ENCODE peak calls at places on chromosomes 6 and 20, in ten cellular contexts. Z is psoas muscle; B is CD4-positive, alpha-beta T cell; J is H9; R is PC-9; T is heart left ventricle; C is left ventricle myocardium inferior; I is lower lobe of right lung; S is osteoblast; L is upper lobe of right lung. A is an unnamed sample. For H3K27me3, the result is how much of the 10 kb centered on the place peaks cover.

GRCh38 chr20:237918-238317 is 10.9 kb downstream of the DEFB129 start:
- DNase-seq in Z (no peak), B (no peak), J (no peak), R (no peak), T (no peak), C (no peak), I (no peak), S (no peak), L (no peak), A (no peak)

GRCh38 chr6:14001329-14002012 is 76.7 kb downstream of the RNF182 start:
- DNase-seq in Z (no peak), B (no peak), J (no peak), R (peak), T (no peak), C (no peak), I (no peak), S (peak), L (no peak), A (no peak)

GRCh38 chr20:13286052-13286451 is 65.0 kb downstream of the ISM1 start:
- DNase-seq in Z (no peak), B (no peak), J (no peak), R (no peak), T (no peak), C (no peak), I (no peak), S (no peak), L (no peak), A (no peak)

GRCh38 chr6:167706313-167707109 is 120.2 kb upstream of the AFDN start:
- DNase-seq in Z (no peak), B (peak), J (no peak), R (peak), T (no peak), C (no peak), I (no peak), S (no peak), L (peak), A (no peak)

GRCh38 chr6:148565321-148565926 is 181.4 kb upstream of the UST start:
- DNase-seq in Z (no peak), B (no peak), J (no peak), R (no peak), T (no peak), C (no peak), I (no peak), S (peak), L (no peak), A (no peak)

GRCh38 chr20:32742322-32743236 is 688 bp downstream of the COMMD7 start:
- DNase-seq in Z (no peak), B (peak), J (no peak), R (no peak), T (no peak), C (no peak), I (no peak), S (peak), L (no peak), A (no peak)

GRCh38 chr20:62583424-62583920 is 58.8 kb upstream of the SLCO4A1 start:
- DNase-seq in Z (no peak), B (no peak), J (no peak), R (no peak), T (no peak), C (no peak), I (no peak), S (no peak), L (no peak), A (no peak)

GRCh38 chr20:5001174-5002076 is at the start of gene SLC23A2:
- DNase-seq in Z (peak), B (peak), J (peak), R (peak), T (peak), C (peak), I (peak), S (peak), L (peak), A (no peak)

GRCh38 chr6:43740961-43741764 is 28.8 kb upstream of the VEGFA start:
- DNase-seq in Z (no peak), B (no peak), J (peak), R (no peak), T (no peak), C (no peak), I (no peak), S (no peak), L (peak), A (no peak)

GRCh38 chr20:21607971-21608735 is 94.3 kb upstream of the NKX2-2 start:
- DNase-seq in Z (peak), B (no peak), J (no peak), R (peak), T (no peak), C (peak), I (peak), S (no peak), L (peak), A (no peak)

GRCh38 chr6:135637701-135638100 is 140.2 kb upstream of the AHI1 start:
- DNase-seq in Z (no peak), B (no peak), J (no peak), R (no peak), T (no peak), C (no peak), I (no peak), S (no peak), L (no peak), A (no peak)

GRCh38 chr20:61285152-61285645 is 33.1 kb downstream of the CDH4 start:
- DNase-seq in Z (no peak), B (no peak), J (no peak), R (no peak), T (no peak), C (no peak), I (no peak), S (peak), L (no peak), A (no peak)

GRCh38 chr6:56370127-56370540 is 122.8 kb upstream of the COL21A1 start:
- DNase-seq in Z (peak), B (no peak), J (peak), R (peak), T (peak), C (peak), I (peak), S (no peak), L (no peak), A (no peak)

GRCh38 chr20:33524261-33524660 is 34.4 kb downstream of the CBFA2T2 start:
- DNase-seq in Z (no peak), B (no peak), J (no peak), R (no peak), T (no peak), C (no peak), I (no peak), S (no peak), L (no peak), A (no peak)

GRCh38 chr20:53387983-53388675 is 205.5 kb downstream of the ZNF217 start:
- DNase-seq in Z (no peak), B (peak), J (no peak), R (no peak), T (no peak), C (no peak), I (no peak), S (no peak), L (no peak), A (no peak)

GRCh38 chr6:23106951-23107350 is 537.6 kb downstream of the HDGFL1 start:
- DNase-seq in Z (no peak), B (no peak), J (no peak), R (no peak), T (no peak), C (no peak), I (no peak), S (no peak), L (no peak), A (no peak)

GRCh38 chr6:110946498-110946897 is 12.0 kb upstream of the GTF3C6 start:
- DNase-seq in Z (no peak), B (no peak), J (no peak), R (no peak), T (no peak), C (no peak), I (no peak), S (peak), L (no peak), A (no peak)

GRCh38 chr6:81682858-81683257 is 69.6 kb downstream of the TENT5A start:
- DNase-seq in Z (no peak), B (no peak), J (no peak), R (no peak), T (no peak), C (no peak), I (no peak), S (no peak), L (no peak), A (no peak)

GRCh38 chr20:40763646-40764295 is 74.7 kb upstream of the MAFB start:
- DNase-seq in Z (no peak), B (no peak), J (no peak), R (no peak), T (no peak), C (no peak), I (no peak), S (no peak), L (no peak), A (no peak)

GRCh38 chr6:147752686-147753418 is 244.4 kb downstream of the SAMD5 start:
- DNase-seq in Z (no peak), B (no peak), J (no peak), R (no peak), T (no peak), C (no peak), I (no peak), S (no peak), L (no peak), A (no peak)

GRCh38 chr20:33313686-33314314 is 30.8 kb downstream of the BPIFB1 start:
- DNase-seq in Z (no peak), B (no peak), J (no peak), R (no peak), T (no peak), C (no peak), I (no peak), S (peak), L (no peak), A (no peak)

GRCh38 chr6:135328136-135328535 is 147.0 kb downstream of the MYB start:
- DNase-seq in Z (no peak), B (no peak), J (no peak), R (no peak), T (no peak), C (no peak), I (no peak), S (no peak), L (no peak), A (no peak)

GRCh38 chr6:45661667-45662066 is 283.9 kb upstream of the SUPT3H start:
- DNase-seq in Z (no peak), B (no peak), J (no peak), R (no peak), T (no peak), C (no peak), I (no peak), S (peak), L (no peak), A (no peak)
- H3K27me3 ChIP-seq in Z (under half), B (under half), J (under half), R (under half), T (under half), C (half or more), I (under half), S (under half), L (under half), A (under half)

GRCh38 chr20:50130346-50130703 is 17.4 kb upstream of the UBE2V1 start:
- DNase-seq in Z (no peak), B (no peak), J (no peak), R (no peak), T (no peak), C (no peak), I (no peak), S (peak), L (no peak), A (no peak)

GRCh38 chr20:50136822-50137599 is 16.5 kb downstream of the PEDS1 start:
- DNase-seq in Z (no peak), B (no peak), J (no peak), R (no peak), T (no peak), C (no peak), I (no peak), S (no peak), L (peak), A (no peak)

GRCh38 chr20:50133041-50133440 is 20.1 kb upstream of the UBE2V1 start:
- DNase-seq in Z (peak), B (no peak), J (no peak), R (no peak), T (no peak), C (no peak), I (no peak), S (no peak), L (no peak), A (no peak)

GRCh38 chr20:50130995-50131394 is 18.0 kb upstream of the UBE2V1 start:
- DNase-seq in Z (no peak), B (no peak), J (no peak), R (no peak), T (peak), C (no peak), I (no peak), S (no peak), L (no peak), A (no peak)

DNA sequence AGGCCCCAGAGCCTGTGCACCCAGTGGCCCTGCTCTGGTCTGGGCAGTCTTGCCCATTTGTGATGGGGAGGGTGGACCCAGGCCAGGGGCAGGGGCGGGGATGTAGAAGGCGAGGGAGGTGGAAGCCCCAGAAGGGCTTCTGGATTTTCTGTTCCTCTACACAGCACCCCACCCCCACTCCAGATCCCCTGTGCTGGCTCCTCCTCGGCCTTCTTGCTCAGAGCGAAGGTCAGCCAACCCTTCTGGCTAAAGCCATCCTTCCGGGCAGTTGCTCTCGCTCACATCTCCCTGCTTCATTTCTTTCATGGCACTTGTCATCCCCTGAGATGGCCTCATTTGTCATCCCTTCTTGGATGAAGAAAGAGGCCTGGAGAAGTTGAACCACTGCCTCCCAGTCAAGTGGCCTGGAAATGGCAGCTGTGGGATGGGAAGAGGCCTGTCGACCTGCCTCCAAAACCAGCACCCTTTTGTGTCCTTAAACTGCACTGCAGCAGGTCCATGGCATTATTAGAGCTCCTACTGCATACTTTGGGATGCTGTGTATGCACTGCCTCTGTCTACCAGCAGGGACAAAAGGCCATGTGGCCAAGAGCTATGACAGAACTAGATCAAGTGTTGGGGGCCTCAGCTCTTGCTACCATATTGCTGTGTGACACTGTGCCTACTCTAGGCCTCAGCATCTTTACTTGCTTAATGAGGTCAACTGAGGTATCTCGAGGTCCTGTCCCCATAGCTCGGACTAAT is 19.9 kb downstream of the PEDS1 start:
- DNase-seq in Z (peak), B (no peak), J (no peak), R (no peak), T (no peak), C (no peak), I (no peak), S (no peak), L (no peak), A (no peak)
- TF ChIP-seq CTCF in Z (peak), B (no peak), J (peak), R (no peak), T (no peak), C (peak), I (no peak), S (peak), L (peak), A (peak)

GRCh38 chr20:25079171-25079570 is 2.8 kb downstream of the VSX1 start:
- DNase-seq in Z (no peak), B (no peak), J (no peak), R (no peak), T (no peak), C (no peak), I (no peak), S (no peak), L (no peak), A (no peak)
- H3K27me3 ChIP-seq in Z (under half), B (half or more), J (under half), R (under half), T (half or more), C (half or more), I (half or more), S (half or more), L (half or more), A (under half)

DNA sequence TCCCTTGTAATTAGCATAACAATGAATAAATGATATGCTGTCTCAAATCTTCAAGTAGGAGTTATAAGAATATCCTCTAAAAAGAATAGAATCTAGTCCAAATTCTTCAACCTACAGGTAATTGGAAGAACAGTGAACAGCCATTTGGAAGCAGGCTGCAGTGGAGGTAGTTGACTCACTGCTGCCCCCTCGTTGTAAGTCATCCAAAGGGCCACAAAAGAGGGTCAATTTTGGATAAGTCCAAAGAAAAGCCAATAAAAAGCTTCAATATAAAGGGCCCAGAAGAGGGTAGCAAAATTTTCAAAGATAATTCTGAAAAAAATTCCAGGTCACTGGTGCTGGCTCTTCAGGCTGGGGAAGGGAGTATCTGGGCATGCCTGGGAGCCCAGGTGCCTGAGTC is 60.8 kb upstream of the SSTR4 start:
- DNase-seq in Z (no peak), B (no peak), J (peak), R (no peak), T (no peak), C (no peak), I (no peak), S (no peak), L (no peak), A (no peak)
- TF ChIP-seq CTCF in Z (no peak), B (no peak), J (peak), R (peak), T (no peak), C (peak), I (peak), S (peak), L (peak), A (peak)

GRCh38 chr6:1179571-1180459 is 132.1 kb upstream of the FOXQ1 start:
- DNase-seq in Z (no peak), B (no peak), J (no peak), R (no peak), T (no peak), C (no peak), I (no peak), S (no peak), L (no peak), A (no peak)

GRCh38 chr6:1178590-1178989 is 133.3 kb upstream of the FOXQ1 start:
- DNase-seq in Z (no peak), B (no peak), J (no peak), R (no peak), T (no peak), C (no peak), I (no peak), S (no peak), L (no peak), A (no peak)

GRCh38 chr6:1182722-1183521 is 129.0 kb upstream of the FOXQ1 start:
- DNase-seq in Z (no peak), B (no peak), J (no peak), R (no peak), T (no peak), C (no peak), I (no peak), S (no peak), L (no peak), A (no peak)

GRCh38 chr6:1184318-1184717 is 127.6 kb upstream of the FOXQ1 start:
- DNase-seq in Z (no peak), B (no peak), J (no peak), R (no peak), T (no peak), C (no peak), I (no peak), S (no peak), L (no peak), A (no peak)

DNA sequence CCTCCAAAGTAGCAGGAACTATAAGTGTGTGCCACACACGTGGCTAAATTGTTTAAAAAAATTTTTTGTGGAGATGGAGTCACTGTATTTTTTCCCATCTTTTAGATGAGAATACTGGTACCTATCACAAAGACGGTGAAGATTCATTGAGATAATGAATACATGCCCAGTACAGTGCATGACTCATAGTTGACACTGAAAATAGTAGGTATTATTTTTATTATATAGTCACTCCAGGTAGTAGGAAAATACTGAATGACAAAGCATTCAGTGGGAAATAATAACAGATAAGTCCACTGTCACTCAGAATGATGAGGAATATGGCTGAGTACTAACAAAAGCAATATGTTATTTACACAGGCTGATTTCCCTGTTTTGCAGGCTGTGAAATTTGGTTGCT is 130.0 kb upstream of the FOXQ1 start:
- DNase-seq in Z (no peak), B (no peak), J (no peak), R (no peak), T (no peak), C (no peak), I (no peak), S (no peak), L (no peak), A (no peak)
- H3K27me3 ChIP-seq in Z (under half), B (under half), J (under half), R (under half), T (under half), C (half or more), I (under half), S (under half), L (under half), A (under half)